ENCODE peak calls at places on chromosomes 12 and 14, in five cellular contexts. F is left lung; X is body of pancreas; N is right cardiac atrium; J is CD4-positive, CD25-positive, alpha-beta regulatory T cell. I is an unnamed sample.

GRCh38 chr14:19878029-19878642 is 3.2 kb downstream of the OR4K2 start:
- DNase-seq in F (no peak), X (no peak), N (no peak), J (no peak), I (peak; percentile 25)

GRCh38 chr12:99619389-99620158 is 28.0 kb upstream of the GARIN6 start:
- DNase-seq in F (no peak), X (no peak), N (no peak), J (no peak), I (peak; percentile 26)

GRCh38 chr12:33472299-33472698 is 32.7 kb upstream of the SYT10 start:
- DNase-seq in F (no peak), X (no peak), N (no peak), J (no peak), I (no peak)

GRCh38 chr12:94951071-94951639 is 52.3 kb downstream of the NDUFA12 start:
- DNase-seq in F (no peak), X (no peak), N (no peak), J (no peak), I (no peak)

GRCh38 chr14:91302391-91302790 is 57.9 kb upstream of the GPR68 start:
- DNase-seq in F (no peak), X (no peak), N (no peak), J (no peak), I (no peak)

GRCh38 chr14:23692416-23692815 is 56.3 kb downstream of the DHRS2 start:
- DNase-seq in F (no peak), X (no peak), N (no peak), J (no peak), I (no peak)

GRCh38 chr12:69987453-69988102 is 162.6 kb downstream of the MYRFL start:
- DNase-seq in F (no peak), X (peak; percentile 51), N (no peak), J (no peak), I (no peak)

GRCh38 chr14:104746951-104747481 is 5.9 kb upstream of the SIVA1 start:
- DNase-seq in F (peak; percentile 51), X (peak; percentile 81), N (peak; percentile 63), J (no peak), I (no peak)

GRCh38 chr14:24978862-24979724 is 70.9 kb downstream of the STXBP6 start:
- DNase-seq in F (no peak), X (no peak), N (no peak), J (no peak), I (no peak)

GRCh38 chr12:111434680-111435338 is 29.1 kb downstream of the SH2B3 start:
- DNase-seq in F (no peak), X (peak; percentile 77), N (peak; percentile 65), J (peak; percentile 83), I (peak; percentile 59)

GRCh38 chr12:63317880-63318279 is 166.9 kb upstream of the AVPR1A start:
- DNase-seq in F (no peak), X (no peak), N (no peak), J (no peak), I (no peak)

GRCh38 chr12:650983-651382 is 12.3 kb downstream of the NINJ2 start:
- DNase-seq in F (no peak), X (no peak), N (no peak), J (peak; percentile 23), I (no peak)

GRCh38 chr12:25960176-25960575 is 1.7 kb downstream of the RASSF8 start:
- DNase-seq in F (no peak), X (no peak), N (peak; percentile 37), J (no peak), I (no peak)

GRCh38 chr12:69595689-69596088 is 10.4 kb downstream of the CCT2 start:
- DNase-seq in F (no peak), X (no peak), N (no peak), J (no peak), I (no peak)

GRCh38 chr14:105846312-105846711 is 319.9 kb downstream of the TMEM121 start:
- DNase-seq in F (peak; percentile 14), X (no peak), N (peak; percentile 1), J (no peak), I (no peak)

GRCh38 chr14:105069887-105070759 is 4.9 kb upstream of the GPR132 start:
- DNase-seq in F (peak; percentile 81), X (no peak), N (peak; percentile 53), J (no peak), I (no peak)

GRCh38 chr12:2242206-2242605 is 189.4 kb downstream of the CACNA1C start:
- DNase-seq in F (no peak), X (no peak), N (no peak), J (no peak), I (no peak)

GRCh38 chr14:92581206-92581605 is 67.6 kb downstream of the RIN3 start:
- DNase-seq in F (no peak), X (no peak), N (no peak), J (no peak), I (no peak)

GRCh38 chr12:129788506-129788905 is 115.3 kb downstream of the TMEM132D start:
- DNase-seq in F (no peak), X (no peak), N (no peak), J (no peak), I (no peak)

GRCh38 chr14:60102389-60102788 is 10.7 kb downstream of the PCNX4 start:
- DNase-seq in F (no peak), X (no peak), N (no peak), J (no peak), I (no peak)

GRCh38 chr14:50020799-50021198 is 95.6 kb downstream of the VCPKMT start:
- DNase-seq in F (no peak), X (no peak), N (no peak), J (no peak), I (no peak)

GRCh38 chr12:89862511-89863331 is 154.1 kb upstream of the ATP2B1 start:
- DNase-seq in F (no peak), X (no peak), N (no peak), J (peak; percentile 45), I (peak; percentile 29)

GRCh38 chr12:105013892-105014291 is 27.8 kb downstream of the NOPCHAP1 start:
- DNase-seq in F (no peak), X (no peak), N (no peak), J (no peak), I (no peak)

GRCh38 chr14:106530423-106531107 is 1004.2 kb downstream of the TMEM121 start:
- DNase-seq in F (no peak), X (no peak), N (no peak), J (peak; percentile 30), I (no peak)

GRCh38 chr14:93331375-93332031 is 1.3 kb downstream of the BTBD7 start:
- DNase-seq in F (peak; percentile 78), X (no peak), N (peak; percentile 65), J (no peak), I (no peak)

GRCh38 chr12:2834581-2835491 is at the start of gene NRIP2:
- DNase-seq in F (no peak), X (peak; percentile 30), N (peak; percentile 43), J (no peak), I (no peak)

GRCh38 chr14:75252254-75252837 is 26.3 kb upstream of the FOS start:
- DNase-seq in F (no peak), X (peak; percentile 86), N (no peak), J (no peak), I (no peak)

GRCh38 chr12:48925218-48925871 is at the start of gene FKBP11:
- DNase-seq in F (peak; percentile 91), X (peak; percentile 76), N (peak; percentile 80), J (peak; percentile 74), I (peak; percentile 35)

GRCh38 chr12:128820723-128821432 is 2.9 kb downstream of the SLC15A4 start:
- DNase-seq in F (no peak), X (peak; percentile 17), N (peak; percentile 35), J (no peak), I (peak; percentile 78)

GRCh38 chr12:58502857-58503256 is 417.4 kb downstream of the LRIG3 start:
- DNase-seq in F (no peak), X (no peak), N (no peak), J (no peak), I (no peak)

GRCh38 chr14:91186515-91187066 is 57.9 kb downstream of the GPR68 start:
- DNase-seq in F (no peak), X (no peak), N (no peak), J (no peak), I (no peak)

GRCh38 chr12:12267801-12268200 is 957 bp upstream of the LRP6 start:
- DNase-seq in F (no peak), X (no peak), N (no peak), J (no peak), I (no peak)

GRCh38 chr14:102777711-102778615 is 714 bp downstream of the TRAF3 start:
- DNase-seq in F (peak; percentile 86), X (no peak), N (no peak), J (peak; percentile 47), I (no peak)

GRCh38 chr12:79535751-79536150 is 155.0 kb downstream of the PAWR start:
- DNase-seq in F (no peak), X (no peak), N (no peak), J (no peak), I (no peak)

GRCh38 chr12:114311966-114312365 is 94.0 kb downstream of the TBX5 start:
- DNase-seq in F (no peak), X (no peak), N (peak; percentile 38), J (no peak), I (no peak)

GRCh38 chr12:101748907-101749306 is 9.6 kb upstream of the SYCP3 start:
- DNase-seq in F (no peak), X (no peak), N (no peak), J (no peak), I (no peak)
- H3K4me3 ChIP-seq in F (no peak overlapping the region), X (no peak overlapping the region), N (no peak overlapping the region), J (no peak overlapping the region), I (no peak overlapping the region)

GRCh38 chr14:85701763-85702162 is 171.8 kb downstream of the FLRT2 start:
- DNase-seq in F (no peak), X (no peak), N (no peak), J (no peak), I (no peak)
- H3K4me3 ChIP-seq in F (no peak overlapping the region), X (no peak overlapping the region), N (no peak overlapping the region), J (no peak overlapping the region), I (no peak overlapping the region)

DNA sequence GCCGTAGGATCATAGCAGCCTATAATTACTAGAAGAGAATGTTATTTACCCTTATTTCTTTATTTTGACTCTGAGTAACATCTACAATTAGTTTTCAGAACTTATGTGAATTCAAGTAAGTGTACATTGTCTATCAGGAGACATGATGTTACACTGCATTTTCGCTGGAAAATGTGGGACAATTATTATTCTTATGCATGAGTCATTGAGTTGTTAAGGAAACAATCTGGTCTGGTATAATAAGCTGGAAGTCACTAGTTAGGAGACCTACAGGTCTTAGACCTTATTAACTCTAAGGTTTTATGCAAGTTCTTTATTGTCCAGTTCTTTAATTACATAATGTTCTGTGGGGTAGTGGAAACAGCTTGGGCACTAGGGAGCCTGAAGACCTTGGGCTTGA is 5.8 kb downstream of the KTN1 start:
- DNase-seq in F (no peak), X (no peak), N (no peak), J (no peak), I (no peak)
- H3K4me3 ChIP-seq in F (no peak overlapping the region), X (no peak overlapping the region), N (no peak overlapping the region), J (no peak overlapping the region), I (no peak overlapping the region)

GRCh38 chr12:106297075-106297474 is 5.5 kb upstream of the TCP11L2 start:
- DNase-seq in F (no peak), X (no peak), N (no peak), J (no peak), I (no peak)

GRCh38 chr12:106301241-106301610 is 1.3 kb upstream of the TCP11L2 start:
- DNase-seq in F (no peak), X (no peak), N (no peak), J (no peak), I (no peak)

GRCh38 chr12:106297681-106298080 is 4.9 kb upstream of the TCP11L2 start:
- DNase-seq in F (no peak), X (no peak), N (no peak), J (no peak), I (no peak)

GRCh38 chr12:106300761-106301160 is 1.8 kb upstream of the TCP11L2 start:
- DNase-seq in F (no peak), X (peak; percentile 37), N (no peak), J (no peak), I (no peak)

GRCh38 chr12:106299193-106299794 is 3.2 kb upstream of the TCP11L2 start:
- DNase-seq in F (no peak), X (no peak), N (peak; percentile 31), J (no peak), I (no peak)
- H3K4me3 ChIP-seq in F (no peak overlapping the region), X (no peak overlapping the region), N (no peak overlapping the region), J (no peak overlapping the region), I (no peak overlapping the region)